ENCODE peak calls at places on chromosome 21, in six cellular contexts. E, A, I, T, M and J are unnamed samples.

GRCh38 chr21:15063821-15064575 is 802 bp downstream of the NRIP1 start:
- DNase-seq in A (no peak), E (no peak), T (peak), I (peak), M (peak), J (peak)

GRCh38 chr21:14879458-14879857 is 185.3 kb downstream of the NRIP1 start:
- DNase-seq in I (no peak), A (no peak), M (no peak), T (no peak), E (no peak), J (no peak)

GRCh38 chr21:42475526-42476492 is 20.2 kb downstream of the RSPH1 start:
- DNase-seq in M (no peak), I (no peak), A (no peak), E (no peak), T (no peak), J (no peak)

GRCh38 chr21:26409735-26410134 is 163.4 kb downstream of the CYYR1 start:
- DNase-seq in I (no peak), T (no peak), M (no peak), A (no peak), E (no peak), J (no peak)

GRCh38 chr21:15682977-15683376 is 46.8 kb upstream of the USP25 start:
- DNase-seq in I (peak), T (no peak), A (no peak), M (no peak), E (peak), J (no peak)

GRCh38 chr21:38386967-38387366 is 111.3 kb downstream of the ERG start:
- DNase-seq in A (no peak), M (no peak), E (no peak), I (peak), T (no peak), J (no peak)

GRCh38 chr21:16492892-16493291 is 763.1 kb downstream of the USP25 start:
- DNase-seq in E (no peak), I (no peak), M (no peak), A (no peak), T (no peak), J (no peak)

GRCh38 chr21:26965567-26966359 is 1.1 kb downstream of the ADAMTS5 start:
- DNase-seq in E (peak), M (peak), A (peak), T (peak), I (peak), J (peak)

GRCh38 chr21:36976882-36977651 is 10.6 kb upstream of the HLCS start:
- DNase-seq in A (peak), E (peak), T (peak), M (peak), I (peak), J (peak)

GRCh38 chr21:43268804-43269186 is 100.0 kb downstream of the CRYAA start:
- DNase-seq in M (no peak), A (no peak), I (no peak), E (no peak), T (no peak), J (no peak)

GRCh38 chr21:46599251-46599572 is 5.7 kb downstream of the S100B start:
- DNase-seq in T (no peak), I (peak), E (peak), M (no peak), A (peak), J (peak)

GRCh38 chr21:39579734-39580332 is 32.9 kb upstream of the B3GALT5 start:
- DNase-seq in E (no peak), M (no peak), I (no peak), T (no peak), A (no peak), J (no peak)

GRCh38 chr21:20254964-20255363 is 743.2 kb upstream of the NCAM2 start:
- DNase-seq in M (no peak), T (no peak), A (no peak), I (no peak), E (no peak), J (no peak)

GRCh38 chr21:20259035-20259867 is 739.0 kb upstream of the NCAM2 start:
- DNase-seq in M (no peak), T (no peak), I (peak), E (no peak), A (no peak), J (no peak)

GRCh38 chr21:20258542-20258941 is 739.7 kb upstream of the NCAM2 start:
- DNase-seq in I (no peak), E (no peak), T (no peak), M (no peak), A (no peak), J (peak)

GRCh38 chr21:20260124-20260523 is 738.1 kb upstream of the NCAM2 start:
- DNase-seq in E (no peak), T (no peak), M (no peak), I (no peak), A (no peak), J (no peak)

DNA sequence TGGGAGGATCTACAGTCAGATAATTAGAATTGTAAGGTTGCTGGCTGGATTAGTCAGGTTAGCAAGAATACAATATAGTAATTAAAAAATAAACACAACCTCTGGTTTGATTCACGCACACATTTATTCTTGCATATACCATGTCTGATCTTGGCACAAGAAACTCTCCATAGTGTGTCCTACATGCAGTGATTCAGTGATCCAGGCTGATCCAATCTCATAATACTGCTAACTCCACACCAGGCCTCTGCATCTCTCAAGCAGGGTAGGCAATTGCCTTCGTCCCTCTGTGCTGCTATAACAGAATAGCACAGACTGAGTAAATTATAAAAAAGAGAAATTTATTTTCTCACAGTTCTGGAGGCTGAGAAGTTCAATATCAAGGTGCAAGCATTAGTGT is 741.2 kb upstream of the NCAM2 start:
- DNase-seq in T (no peak), A (no peak), E (no peak), I (no peak), M (no peak), J (no peak)
- H2BK15ac ChIP-seq in T (no peak), A (no peak), E (no peak), I (no peak), M (no peak), J (no peak)

DNA sequence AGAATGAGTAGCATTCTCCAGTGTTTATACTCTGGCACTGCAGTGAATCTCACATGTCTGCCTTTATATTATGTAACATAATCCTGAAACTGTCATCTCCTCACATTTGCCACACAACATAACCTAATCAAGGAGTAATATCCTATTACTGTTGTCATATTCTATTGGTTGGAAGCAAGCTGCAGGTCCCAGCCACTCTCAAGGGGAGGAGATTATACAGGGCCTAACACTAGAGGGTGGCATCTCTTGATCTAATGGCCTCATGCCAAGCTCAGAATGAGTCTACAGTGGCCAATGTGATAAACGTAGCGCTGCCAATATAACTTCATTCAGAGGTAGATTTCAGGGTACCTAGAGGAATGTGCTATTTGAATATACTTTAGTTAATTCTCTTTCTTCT is 166.8 kb downstream of the BACH1 start:
- DNase-seq in A (no peak), T (no peak), E (peak), I (no peak), M (no peak), J (no peak)
- H3K18ac ChIP-seq in A (no peak), T (no peak), E (no peak), I (no peak), M (no peak), J (no peak)

DNA sequence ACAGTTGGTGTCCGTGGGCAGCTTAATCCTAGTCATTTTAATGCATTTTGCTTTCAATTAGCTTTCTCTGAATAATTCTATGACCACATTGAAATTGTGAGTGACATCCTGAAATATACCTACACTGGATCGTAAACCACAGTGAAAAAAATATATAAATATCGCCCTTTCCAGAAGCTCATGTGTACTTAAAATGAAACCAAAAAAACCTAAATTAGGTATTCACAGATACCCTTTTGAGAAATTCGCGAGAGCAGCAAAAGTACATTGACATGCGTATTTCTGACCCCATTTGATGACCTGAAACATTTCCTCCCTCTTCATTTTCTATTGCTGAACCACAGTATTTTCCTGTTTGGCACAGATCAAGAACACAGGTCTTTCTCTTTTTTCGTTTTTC is 253.8 kb downstream of the LTN1 start:
- DNase-seq in E (no peak), I (no peak), A (no peak), M (no peak), T (no peak), J (no peak)
- H2BK15ac ChIP-seq in E (peak), I (no peak), A (no peak), M (no peak), T (no peak), J (no peak)

GRCh38 chr21:45299864-45300785 is 12.4 kb upstream of the POFUT2 start:
- DNase-seq in I (peak), E (peak), A (no peak), T (no peak), M (no peak), J (no peak)

GRCh38 chr21:45303111-45303615 is 15.5 kb upstream of the POFUT2 start:
- DNase-seq in M (no peak), T (no peak), I (no peak), A (no peak), E (no peak), J (no peak)

GRCh38 chr21:45302082-45303061 is 14.7 kb upstream of the POFUT2 start:
- DNase-seq in T (no peak), I (no peak), E (no peak), A (no peak), M (no peak), J (no peak)

GRCh38 chr21:45300786-45301520 is 13.3 kb upstream of the POFUT2 start:
- DNase-seq in T (no peak), M (no peak), I (no peak), E (no peak), A (no peak), J (no peak)

GRCh38 chr21:45301521-45302081 is 13.9 kb upstream of the POFUT2 start:
- DNase-seq in A (no peak), E (no peak), I (no peak), T (no peak), M (no peak), J (no peak)
- H3K18ac ChIP-seq in A (peak), E (no peak), I (peak), T (no peak), M (peak), J (no peak)

GRCh38 chr21:34613679-34614442 is 1.1 kb downstream of the RCAN1 start:
- DNase-seq in T (no peak), I (peak), M (no peak), A (no peak), E (peak), J (no peak)
- H2BK15ac ChIP-seq in T (no peak), I (peak), M (no peak), A (no peak), E (no peak), J (no peak)